ENCODE peak calls at places on chromosomes 7 and 10, in five cellular contexts. One of them, this sample, is unnamed.

GRCh38 chr10:123890761-123891146 is 853 bp downstream of the CPXM2 start:
- DNase-seq in NT2/D1: no peak
- DNase-seq in H1: no peak
- DNase-seq in GM12878: no peak
- DNase-seq in HepG2: no peak
- DNase-seq in this sample: no peak

GRCh38 chr10:44056947-44057811 is 327.7 kb downstream of the CXCL12 start:
- DNase-seq in NT2/D1: no peak
- DNase-seq in H1: no peak
- DNase-seq in GM12878: no peak
- DNase-seq in HepG2: no peak
- DNase-seq in this sample: no peak

GRCh38 chr10:109967739-109968088 is 40.1 kb upstream of the ADD3 start:
- DNase-seq in NT2/D1: no peak
- DNase-seq in H1: no peak
- DNase-seq in GM12878: no peak
- DNase-seq in HepG2: no peak
- DNase-seq in this sample: no peak

GRCh38 chr10:13346280-13346819 is 1.7 kb downstream of the SEPHS1 start:
- DNase-seq in NT2/D1: no peak
- DNase-seq in H1: no peak
- DNase-seq in GM12878: no peak
- DNase-seq in HepG2: no peak
- DNase-seq in this sample: no peak

GRCh38 chr10:3887885-3888476 is 103.0 kb upstream of the KLF6 start:
- DNase-seq in NT2/D1: peak
- DNase-seq in H1: peak
- DNase-seq in GM12878: peak
- DNase-seq in HepG2: no peak
- DNase-seq in this sample: no peak

GRCh38 chr7:129793506-129794310 is 159.1 kb downstream of the UBE2H start:
- DNase-seq in NT2/D1: no peak
- DNase-seq in H1: no peak
- DNase-seq in GM12878: no peak
- DNase-seq in HepG2: no peak
- DNase-seq in this sample: no peak

GRCh38 chr7:99789441-99790070 is 5.6 kb upstream of the CYP3A4 start:
- DNase-seq in NT2/D1: no peak
- DNase-seq in H1: no peak
- DNase-seq in GM12878: no peak
- DNase-seq in HepG2: no peak
- DNase-seq in this sample: no peak

GRCh38 chr10:83932245-83932644 is 207.1 kb upstream of the GHITM start:
- DNase-seq in NT2/D1: no peak
- DNase-seq in H1: no peak
- DNase-seq in GM12878: no peak
- DNase-seq in HepG2: no peak
- DNase-seq in this sample: no peak

DNA sequence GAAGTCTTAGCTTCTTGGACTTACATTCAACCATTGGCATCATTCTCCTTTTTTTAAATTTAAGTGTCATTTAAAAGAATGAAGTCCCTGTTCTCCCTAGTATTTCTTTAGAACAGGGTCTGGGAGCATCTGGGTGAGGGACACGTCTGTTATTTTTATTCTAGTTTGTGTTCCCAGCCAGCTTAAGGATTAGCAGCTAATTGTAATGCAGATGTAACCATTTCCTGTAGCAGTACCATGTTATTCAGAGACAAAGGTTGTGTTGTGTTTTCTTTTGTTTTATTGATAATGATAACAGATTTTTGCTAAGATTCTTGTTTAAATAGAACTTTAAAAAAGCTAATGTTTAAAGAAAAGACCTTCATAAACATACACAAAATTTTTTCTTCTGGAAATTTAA is 34.3 kb downstream of the BMS1 start:
- DNase-seq in NT2/D1: no peak
- DNase-seq in H1: no peak
- DNase-seq in GM12878: no peak
- DNase-seq in HepG2: no peak
- DNase-seq in this sample: no peak
- TF ChIP-seq SUZ12 in NT2/D1: no peak
- TF ChIP-seq SUZ12 in H1: no peak
- TF ChIP-seq SUZ12 in GM12878: no peak
- TF ChIP-seq SUZ12 in HepG2: no peak
- TF ChIP-seq SUZ12 in this sample: no peak

DNA sequence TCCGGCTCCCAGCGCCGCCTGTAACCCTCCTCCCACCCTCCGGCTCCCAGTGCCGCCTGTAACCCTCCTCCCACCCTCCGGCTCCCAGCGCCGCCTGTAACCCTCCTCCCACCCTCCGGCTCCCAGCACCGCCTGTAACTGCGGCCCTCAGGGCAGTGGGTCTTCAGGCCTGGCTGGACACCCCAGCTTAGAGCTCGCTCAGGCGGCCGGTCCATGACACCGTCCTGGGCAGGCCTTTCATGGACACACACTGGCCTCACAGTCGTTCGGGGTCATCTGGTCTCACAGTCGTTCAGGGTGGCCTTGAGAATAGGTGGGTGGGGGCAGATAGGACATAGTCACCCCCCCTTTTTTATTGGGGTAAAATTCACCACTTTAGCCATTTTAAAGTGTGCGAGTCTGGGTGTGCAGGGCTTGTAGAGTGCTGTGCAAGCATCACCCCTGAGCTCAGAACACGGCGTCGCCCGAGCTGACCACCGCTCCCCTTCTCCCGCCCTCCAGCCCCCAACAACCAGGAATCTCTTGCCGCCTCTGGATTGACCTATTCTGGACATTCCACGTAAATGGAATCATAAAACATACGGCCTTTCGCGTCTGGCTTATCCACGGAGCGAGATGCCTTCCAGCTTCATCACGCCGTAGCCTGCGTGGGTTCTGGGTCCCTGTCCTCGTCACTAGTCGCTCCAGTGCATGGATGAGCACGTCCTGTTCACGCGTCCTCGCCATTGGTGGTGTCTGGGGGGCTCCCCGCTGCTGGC is 41.1 kb upstream of the CFAP46 start:
- DNase-seq in NT2/D1: no peak
- DNase-seq in H1: no peak
- DNase-seq in GM12878: no peak
- DNase-seq in HepG2: no peak
- DNase-seq in this sample: no peak
- TF ChIP-seq SUZ12 in NT2/D1: no peak
- TF ChIP-seq SUZ12 in H1: no peak
- TF ChIP-seq SUZ12 in GM12878: no peak
- TF ChIP-seq SUZ12 in HepG2: no peak
- TF ChIP-seq SUZ12 in this sample: no peak

GRCh38 chr10:16689227-16689626 is 128.0 kb downstream of the RSU1 start:
- DNase-seq in NT2/D1: no peak
- DNase-seq in H1: no peak
- DNase-seq in GM12878: no peak
- DNase-seq in HepG2: no peak
- DNase-seq in this sample: no peak
- TF ChIP-seq SUZ12 in NT2/D1: no peak
- TF ChIP-seq SUZ12 in H1: no peak
- TF ChIP-seq SUZ12 in GM12878: no peak
- TF ChIP-seq SUZ12 in HepG2: no peak
- TF ChIP-seq SUZ12 in this sample: no peak

DNA sequence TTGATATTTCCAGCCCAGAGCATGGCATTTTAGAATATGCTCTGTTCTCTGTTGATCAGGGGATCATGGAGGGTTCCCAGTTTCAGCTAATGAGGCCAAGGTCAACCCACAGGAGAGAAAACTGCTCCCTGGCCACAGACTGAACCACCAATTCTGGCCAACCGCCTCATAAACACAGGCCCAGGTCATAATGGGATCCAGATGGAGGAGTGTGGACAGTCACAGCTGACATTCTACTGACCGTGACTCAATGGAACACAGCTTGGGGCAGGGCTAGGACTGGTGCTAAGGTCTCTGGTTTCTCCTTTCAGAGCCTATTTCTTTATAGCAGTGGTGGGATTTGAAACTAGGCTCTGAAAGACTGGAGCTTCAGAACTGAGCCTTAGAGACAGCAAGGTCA is 68.3 kb downstream of the HIPK2 start:
- DNase-seq in NT2/D1: no peak
- DNase-seq in H1: no peak
- DNase-seq in GM12878: no peak
- DNase-seq in HepG2: no peak
- DNase-seq in this sample: no peak
- TF ChIP-seq SUZ12 in NT2/D1: no peak
- TF ChIP-seq SUZ12 in H1: no peak
- TF ChIP-seq SUZ12 in GM12878: no peak
- TF ChIP-seq SUZ12 in HepG2: no peak
- TF ChIP-seq SUZ12 in this sample: no peak

GRCh38 chr7:141788296-141788695 is 1.7 kb upstream of the TAS2R5 start:
- DNase-seq in NT2/D1: no peak
- DNase-seq in H1: no peak
- DNase-seq in GM12878: no peak
- DNase-seq in HepG2: no peak
- DNase-seq in this sample: no peak

GRCh38 chr7:141789917-141790316 is at the start of gene TAS2R5:
- DNase-seq in NT2/D1: no peak
- DNase-seq in H1: no peak
- DNase-seq in GM12878: no peak
- DNase-seq in HepG2: no peak
- DNase-seq in this sample: no peak

DNA sequence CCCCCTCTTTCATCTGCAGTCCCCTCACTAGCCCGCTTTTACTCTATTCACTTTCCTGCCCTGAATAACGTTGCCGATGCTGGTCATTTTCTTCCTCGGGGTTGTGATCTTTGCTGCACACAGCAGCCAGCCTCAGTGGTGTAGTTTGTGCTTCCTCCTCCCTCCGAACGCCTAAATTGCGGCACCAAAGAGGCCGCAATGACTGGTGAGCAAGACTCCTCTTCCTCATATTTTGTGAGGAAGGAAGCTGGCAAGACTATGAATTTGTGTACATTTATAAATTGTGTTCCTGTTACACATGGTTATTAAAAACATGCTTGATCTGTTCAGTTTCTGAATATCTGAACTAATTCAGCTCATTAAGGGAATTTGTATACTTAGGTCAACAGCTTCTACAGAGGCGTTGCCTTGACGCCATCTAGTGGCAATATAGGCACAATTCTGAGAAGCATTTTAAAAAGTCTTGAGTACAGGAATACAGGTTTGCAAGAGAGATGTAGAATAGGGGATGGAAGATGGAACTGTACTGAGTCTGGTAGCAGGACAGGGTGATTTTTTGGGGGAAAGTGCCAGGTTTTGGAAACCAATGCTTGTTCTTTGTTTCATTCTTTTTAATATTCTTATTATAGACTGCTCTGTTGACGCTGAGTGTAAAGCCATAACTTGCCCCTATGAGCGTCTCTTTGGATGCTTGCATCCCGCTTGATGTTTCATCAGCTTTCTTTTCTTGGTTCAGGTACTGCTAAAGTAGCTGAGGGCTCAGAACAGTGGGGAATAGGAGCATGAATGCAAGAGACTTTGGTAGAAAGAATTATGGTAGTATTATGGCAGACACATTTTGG is 4.1 kb upstream of the TAS2R5 start:
- DNase-seq in NT2/D1: peak
- DNase-seq in H1: no peak
- DNase-seq in GM12878: peak
- DNase-seq in HepG2: peak
- DNase-seq in this sample: peak
- TF ChIP-seq SUZ12 in NT2/D1: no peak
- TF ChIP-seq SUZ12 in H1: no peak
- TF ChIP-seq SUZ12 in GM12878: no peak
- TF ChIP-seq SUZ12 in HepG2: no peak
- TF ChIP-seq SUZ12 in this sample: no peak

DNA sequence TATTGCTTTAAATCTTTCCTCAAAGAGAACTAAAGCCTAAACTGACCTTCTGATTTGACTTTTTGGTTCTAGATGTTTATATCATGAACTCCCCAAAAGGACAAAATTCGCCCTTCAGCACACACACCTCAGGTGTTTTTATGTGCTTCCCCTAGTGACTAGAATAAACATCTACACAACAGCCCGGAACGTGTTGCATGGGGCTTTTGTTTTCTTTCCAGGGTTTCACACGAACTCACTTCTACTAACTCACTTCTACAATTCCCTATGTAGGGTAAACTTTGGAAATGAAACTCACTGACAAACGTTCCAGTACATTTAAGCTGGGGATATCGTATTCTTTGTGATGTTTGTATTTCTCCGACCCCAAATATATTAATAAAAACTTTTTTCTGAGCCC is 1.4 kb downstream of the TRA2A start:
- DNase-seq in NT2/D1: peak
- DNase-seq in H1: no peak
- DNase-seq in GM12878: no peak
- DNase-seq in HepG2: peak
- DNase-seq in this sample: peak
- TF ChIP-seq SUZ12 in NT2/D1: no peak
- TF ChIP-seq SUZ12 in H1: no peak
- TF ChIP-seq SUZ12 in GM12878: no peak
- TF ChIP-seq SUZ12 in HepG2: no peak
- TF ChIP-seq SUZ12 in this sample: no peak

GRCh38 chr7:122487131-122487530 is 182.6 kb upstream of the FEZF1 start:
- DNase-seq in NT2/D1: no peak
- DNase-seq in H1: no peak
- DNase-seq in GM12878: no peak
- DNase-seq in HepG2: no peak
- DNase-seq in this sample: no peak
- TF ChIP-seq SUZ12 in NT2/D1: no peak
- TF ChIP-seq SUZ12 in H1: no peak
- TF ChIP-seq SUZ12 in GM12878: no peak
- TF ChIP-seq SUZ12 in HepG2: no peak
- TF ChIP-seq SUZ12 in this sample: no peak

GRCh38 chr7:146112755-146113154 is 3.8 kb upstream of the CNTNAP2 start:
- DNase-seq in NT2/D1: no peak
- DNase-seq in H1: no peak
- DNase-seq in GM12878: no peak
- DNase-seq in HepG2: no peak
- DNase-seq in this sample: no peak

GRCh38 chr7:146119016-146119415 is 2.4 kb downstream of the CNTNAP2 start:
- DNase-seq in NT2/D1: no peak
- DNase-seq in H1: no peak
- DNase-seq in GM12878: no peak
- DNase-seq in HepG2: no peak
- DNase-seq in this sample: no peak

GRCh38 chr7:146115665-146116451 is 743 bp upstream of the CNTNAP2 start:
- DNase-seq in NT2/D1: peak
- DNase-seq in H1: peak
- DNase-seq in GM12878: no peak
- DNase-seq in HepG2: no peak
- DNase-seq in this sample: peak

GRCh38 chr7:146116452-146117219 is at the start of gene CNTNAP2:
- DNase-seq in NT2/D1: peak
- DNase-seq in H1: peak
- DNase-seq in GM12878: no peak
- DNase-seq in HepG2: no peak
- DNase-seq in this sample: peak
- TF ChIP-seq SUZ12 in NT2/D1: no peak
- TF ChIP-seq SUZ12 in H1: no peak
- TF ChIP-seq SUZ12 in GM12878: no peak
- TF ChIP-seq SUZ12 in HepG2: no peak
- TF ChIP-seq SUZ12 in this sample: no peak

GRCh38 chr7:106643189-106643588 is 17.8 kb downstream of the CCDC71L start:
- DNase-seq in NT2/D1: no peak
- DNase-seq in H1: no peak
- DNase-seq in GM12878: no peak
- DNase-seq in HepG2: no peak
- DNase-seq in this sample: no peak
- TF ChIP-seq SUZ12 in NT2/D1: no peak
- TF ChIP-seq SUZ12 in H1: no peak
- TF ChIP-seq SUZ12 in GM12878: no peak
- TF ChIP-seq SUZ12 in HepG2: no peak
- TF ChIP-seq SUZ12 in this sample: no peak